ENCODE peak calls at places on chromosomes 1 and 21, in five cellular contexts. J is omental fat pad; F is transverse colon; Z is endothelial cell; K is CD8-positive, alpha-beta T cell. X is an unnamed sample.

GRCh38 chr1:51463561-51463960 is 55.5 kb downstream of the EPS15 start:
- DNase-seq in J (no peak), F (no peak), Z (no peak), K (no peak), X (no peak)

GRCh38 chr1:61253059-61253735 is 170.8 kb downstream of the NFIA start:
- DNase-seq in J (no peak), F (peak), Z (no peak), K (no peak), X (no peak)

GRCh38 chr1:71463144-71463543 is 382.3 kb upstream of the ZRANB2 start:
- DNase-seq in J (no peak), F (no peak), Z (no peak), K (no peak), X (no peak)

GRCh38 chr1:191901651-191902050 is 256.6 kb upstream of the RGS18 start:
- DNase-seq in J (no peak), F (no peak), Z (no peak), K (no peak), X (no peak)

GRCh38 chr1:25821112-25821476 is 1.3 kb downstream of the MTFR1L start:
- DNase-seq in J (no peak), F (no peak), Z (no peak), K (no peak), X (no peak)

GRCh38 chr1:61518670-61519400 is 206.1 kb downstream of the TM2D1 start:
- DNase-seq in J (no peak), F (no peak), Z (no peak), K (no peak), X (no peak)

GRCh38 chr1:93740601-93741031 is 59.0 kb upstream of the BCAR3 start:
- DNase-seq in J (no peak), F (no peak), Z (no peak), K (no peak), X (no peak)

GRCh38 chr1:153312569-153313186 is at the start of gene PGLYRP3:
- DNase-seq in J (no peak), F (no peak), Z (no peak), K (no peak), X (no peak)

GRCh38 chr1:173393655-173393993 is 83.5 kb upstream of the PRDX6 start:
- DNase-seq in J (no peak), F (no peak), Z (no peak), K (no peak), X (no peak)

GRCh38 chr1:29197590-29197924 is 15.9 kb upstream of the SRSF4 start:
- DNase-seq in J (no peak), F (peak), Z (peak), K (no peak), X (no peak)

GRCh38 chr1:33334081-33334552 is 13.2 kb upstream of the A3GALT2 start:
- DNase-seq in J (peak), F (peak), Z (no peak), K (no peak), X (no peak)

GRCh38 chr1:20430355-20431290 is 55.4 kb downstream of the CAMK2N1 start:
- DNase-seq in J (no peak), F (peak), Z (peak), K (no peak), X (no peak)

GRCh38 chr1:72399807-72400206 is 117.5 kb upstream of the NEGR1 start:
- DNase-seq in J (no peak), F (no peak), Z (no peak), K (no peak), X (no peak)

GRCh38 chr1:145961425-145962156 is 2.8 kb downstream of the ANKRD34A start:
- DNase-seq in J (no peak), F (peak), Z (no peak), K (no peak), X (peak)

GRCh38 chr1:87644033-87644432 is 315.4 kb downstream of the LMO4 start:
- DNase-seq in J (no peak), F (no peak), Z (no peak), K (no peak), X (no peak)

GRCh38 chr1:52348704-52349301 is 17.2 kb downstream of the CC2D1B start:
- DNase-seq in J (no peak), F (no peak), Z (peak), K (no peak), X (no peak)

GRCh38 chr21:46663754-46664153 is 28.3 kb downstream of the PRMT2 start:
- DNase-seq in J (no peak), F (no peak), Z (no peak), K (no peak), X (no peak)

GRCh38 chr1:173332026-173332425 is 124.9 kb upstream of the TNFSF4 start:
- DNase-seq in J (no peak), F (no peak), Z (no peak), K (no peak), X (no peak)

GRCh38 chr1:94745742-94746141 is 74.4 kb upstream of the SLC44A3 start:
- DNase-seq in J (no peak), F (no peak), Z (no peak), K (no peak), X (no peak)

GRCh38 chr1:94743866-94744265 is 76.3 kb upstream of the SLC44A3 start:
- DNase-seq in J (no peak), F (peak), Z (no peak), K (no peak), X (no peak)

GRCh38 chr1:94741956-94742355 is 78.2 kb upstream of the SLC44A3 start:
- DNase-seq in J (no peak), F (no peak), Z (no peak), K (no peak), X (no peak)

GRCh38 chr1:94741510-94741909 is 78.6 kb upstream of the SLC44A3 start:
- DNase-seq in J (no peak), F (no peak), Z (no peak), K (no peak), X (no peak)

DNA sequence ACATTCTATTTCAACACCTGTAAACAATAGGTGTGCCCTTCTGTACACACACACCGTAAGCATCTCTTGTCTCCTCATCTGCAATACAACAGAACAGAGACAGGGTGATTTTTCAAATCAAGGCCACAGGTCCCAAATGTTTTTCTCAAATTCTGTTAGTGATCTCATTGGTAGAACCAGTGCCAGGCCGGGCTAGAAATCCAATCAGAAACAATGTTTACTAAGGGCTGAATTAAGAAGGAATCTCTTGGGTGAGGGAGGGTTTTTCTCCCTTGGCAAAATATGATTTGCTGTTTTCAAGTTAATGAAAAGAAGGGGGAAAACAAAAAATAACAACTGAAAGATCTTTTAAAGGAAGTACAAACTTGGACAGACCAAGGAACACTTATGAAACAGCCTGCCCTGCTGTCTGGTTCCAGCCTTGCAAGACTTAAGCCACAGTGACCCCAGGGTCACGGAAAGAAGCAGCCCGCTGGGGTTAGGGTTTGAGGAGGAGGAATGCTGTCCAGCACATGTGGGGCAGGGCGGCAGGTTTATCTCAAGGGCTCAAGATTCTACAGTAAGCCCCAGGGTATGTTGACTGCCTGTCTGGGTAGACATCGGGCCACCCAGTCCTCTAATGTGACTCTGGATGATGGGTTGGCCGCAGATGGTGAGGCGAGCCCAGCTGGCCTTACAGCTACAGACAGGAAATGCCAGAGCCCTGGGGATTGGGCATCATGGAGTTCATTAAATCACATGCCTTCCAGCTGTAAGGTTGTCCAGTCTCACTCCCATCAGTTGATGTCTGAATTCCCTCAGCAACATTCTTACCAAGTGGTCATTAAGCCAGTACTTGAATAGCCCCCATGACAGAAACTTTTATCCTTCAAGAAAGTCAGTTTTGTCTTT is 73.3 kb upstream of the SLC44A3 start:
- DNase-seq in J (no peak), F (no peak), Z (no peak), K (no peak), X (no peak)
- TF ChIP-seq CTCF in J (no peak), F (no peak), Z (no peak), K (no peak), X (no peak)

GRCh38 chr1:161921990-161922389 is 101.7 kb downstream of the OLFML2B start:
- DNase-seq in J (no peak), F (no peak), Z (no peak), K (no peak), X (no peak)
- TF ChIP-seq CTCF in J (no peak), F (no peak), Z (no peak), K (no peak), X (no peak)

DNA sequence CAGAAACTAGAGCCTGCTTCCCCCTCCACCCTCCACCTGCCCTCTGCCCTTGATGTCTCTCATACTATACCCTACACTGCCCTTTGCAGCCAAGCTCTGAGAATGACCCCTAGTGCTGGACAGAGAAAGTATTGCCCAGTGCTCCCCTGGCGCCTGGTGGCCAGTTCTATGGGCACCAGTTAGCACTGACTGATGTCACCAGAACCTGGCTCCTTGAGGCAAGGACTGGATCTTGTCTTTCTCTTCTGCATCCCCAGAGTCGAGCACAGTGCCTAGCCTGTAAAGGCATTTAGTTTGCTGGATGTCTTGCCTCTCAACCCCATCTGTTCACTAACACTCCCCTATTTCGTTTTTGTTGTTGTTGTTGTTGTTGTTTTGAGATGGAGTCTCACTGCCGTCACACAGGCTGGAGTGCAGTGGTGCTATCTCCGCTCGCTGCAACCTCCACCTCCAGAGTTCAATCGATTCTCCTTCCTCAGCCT is 5.9 kb downstream of the PHLDA3 start:
- DNase-seq in J (no peak), F (no peak), Z (no peak), K (no peak), X (no peak)
- TF ChIP-seq CTCF in J (no peak), F (no peak), Z (no peak), K (no peak), X (no peak)

GRCh38 chr1:78559680-78560079 is 60.6 kb upstream of the IFI44L start:
- DNase-seq in J (no peak), F (no peak), Z (no peak), K (no peak), X (no peak)

GRCh38 chr1:78554840-78555239 is 64.1 kb downstream of the PTGFR start:
- DNase-seq in J (no peak), F (no peak), Z (no peak), K (no peak), X (no peak)

GRCh38 chr1:78549366-78549765 is 58.6 kb downstream of the PTGFR start:
- DNase-seq in J (no peak), F (no peak), Z (no peak), K (no peak), X (no peak)

GRCh38 chr1:78553859-78554258 is 63.1 kb downstream of the PTGFR start:
- DNase-seq in J (no peak), F (no peak), Z (no peak), K (no peak), X (no peak)
- TF ChIP-seq CTCF in J (no peak), F (no peak), Z (peak), K (no peak), X (no peak)

GRCh38 chr1:16180291-16180824 is 24.5 kb upstream of the EPHA2 start:
- DNase-seq in J (no peak), F (no peak), Z (no peak), K (no peak), X (no peak)
- TF ChIP-seq CTCF in J (no peak), F (no peak), Z (no peak), K (no peak), X (no peak)

DNA sequence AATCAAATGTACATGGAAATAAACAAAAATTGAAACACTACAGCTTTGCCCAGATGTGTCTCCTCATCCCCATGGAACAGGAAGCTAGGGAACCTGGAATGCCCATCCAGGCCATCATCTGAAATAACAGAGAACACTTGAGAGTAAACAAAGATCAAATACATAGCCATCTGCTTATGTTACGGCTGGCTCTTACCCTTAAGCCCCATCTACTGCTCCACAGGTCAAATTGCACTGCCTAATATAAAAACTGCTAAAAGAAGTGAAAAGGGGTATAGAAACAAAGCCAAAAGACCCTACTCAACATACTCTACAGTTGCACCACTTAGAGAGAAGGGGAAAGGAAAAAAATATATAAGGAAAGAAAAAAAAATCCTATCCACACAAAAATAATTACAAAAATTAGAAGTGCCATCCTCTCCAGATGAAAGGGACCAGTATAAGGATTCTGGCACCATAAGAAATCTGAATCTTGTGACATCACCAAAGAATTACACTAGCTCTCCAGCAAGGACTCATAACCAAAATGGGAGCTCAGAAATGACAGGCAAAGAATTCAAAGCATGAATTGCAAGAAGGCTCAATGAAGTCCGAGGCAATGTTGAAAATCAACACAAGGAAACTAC is 26.9 kb downstream of the OR6Y1 start:
- DNase-seq in J (no peak), F (no peak), Z (peak), K (no peak), X (no peak)
- TF ChIP-seq CTCF in J (no peak), F (no peak), Z (peak), K (peak), X (peak)

GRCh38 chr1:31421404-31422040 is 8.5 kb downstream of the SERINC2 start:
- DNase-seq in J (no peak), F (no peak), Z (peak), K (no peak), X (no peak)
- TF ChIP-seq CTCF in J (no peak), F (no peak), Z (peak), K (no peak), X (no peak)

X was measured in natural killer cell.